ENCODE peak calls at places on chromosomes 13 and 19, in seven cellular contexts. One of them, this sample, is unnamed.

GRCh38 chr13:59531571-59532091 is 632.1 kb downstream of the DIAPH3 start:
- DNase-seq in cardiac fibroblast: peak
- DNase-seq in stomach: peak
- DNase-seq in heart right ventricle: peak
- DNase-seq in AG09319: peak
- DNase-seq in fibroblast of the aortic adventitia: peak
- DNase-seq in fibroblast of pulmonary artery: peak
- DNase-seq in this sample: peak

GRCh38 chr13:20565120-20565736 is 1.7 kb upstream of the IFT88 start:
- DNase-seq in cardiac fibroblast: no peak
- DNase-seq in stomach: no peak
- DNase-seq in heart right ventricle: no peak
- DNase-seq in AG09319: no peak
- DNase-seq in fibroblast of the aortic adventitia: no peak
- DNase-seq in fibroblast of pulmonary artery: no peak
- DNase-seq in this sample: no peak

GRCh38 chr19:29371766-29372415 is 153.9 kb upstream of the VSTM2B start:
- DNase-seq in cardiac fibroblast: no peak
- DNase-seq in stomach: no peak
- DNase-seq in heart right ventricle: no peak
- DNase-seq in AG09319: no peak
- DNase-seq in fibroblast of the aortic adventitia: no peak
- DNase-seq in fibroblast of pulmonary artery: no peak
- DNase-seq in this sample: no peak

GRCh38 chr13:59318320-59318930 is 845.3 kb downstream of the DIAPH3 start:
- DNase-seq in cardiac fibroblast: peak
- DNase-seq in stomach: peak
- DNase-seq in heart right ventricle: peak
- DNase-seq in AG09319: peak
- DNase-seq in fibroblast of the aortic adventitia: peak
- DNase-seq in fibroblast of pulmonary artery: peak
- DNase-seq in this sample: peak

GRCh38 chr13:45167611-45168554 is 33.0 kb downstream of the KCTD4 start:
- DNase-seq in cardiac fibroblast: no peak
- DNase-seq in stomach: peak
- DNase-seq in heart right ventricle: no peak
- DNase-seq in AG09319: no peak
- DNase-seq in fibroblast of the aortic adventitia: no peak
- DNase-seq in fibroblast of pulmonary artery: peak
- DNase-seq in this sample: no peak

GRCh38 chr19:55069137-55069858 is 6.3 kb upstream of the RDH13 start:
- DNase-seq in cardiac fibroblast: peak
- DNase-seq in stomach: peak
- DNase-seq in heart right ventricle: no peak
- DNase-seq in AG09319: no peak
- DNase-seq in fibroblast of the aortic adventitia: peak
- DNase-seq in fibroblast of pulmonary artery: peak
- DNase-seq in this sample: no peak

GRCh38 chr19:43425567-43426392 is 11.1 kb downstream of the TEX101 start:
- DNase-seq in cardiac fibroblast: peak
- DNase-seq in stomach: peak
- DNase-seq in heart right ventricle: no peak
- DNase-seq in AG09319: no peak
- DNase-seq in fibroblast of the aortic adventitia: peak
- DNase-seq in fibroblast of pulmonary artery: peak
- DNase-seq in this sample: no peak

GRCh38 chr13:44819245-44819644 is 170.0 kb downstream of the NUFIP1 start:
- DNase-seq in cardiac fibroblast: peak
- DNase-seq in stomach: no peak
- DNase-seq in heart right ventricle: no peak
- DNase-seq in AG09319: no peak
- DNase-seq in fibroblast of the aortic adventitia: peak
- DNase-seq in fibroblast of pulmonary artery: peak
- DNase-seq in this sample: no peak

GRCh38 chr13:32297206-32297605 is 18.0 kb downstream of the ZAR1L start:
- DNase-seq in cardiac fibroblast: no peak
- DNase-seq in stomach: no peak
- DNase-seq in heart right ventricle: no peak
- DNase-seq in AG09319: no peak
- DNase-seq in fibroblast of the aortic adventitia: no peak
- DNase-seq in fibroblast of pulmonary artery: no peak
- DNase-seq in this sample: no peak

GRCh38 chr13:84607614-84608013 is 725.3 kb upstream of the SLITRK1 start:
- DNase-seq in cardiac fibroblast: peak
- DNase-seq in stomach: no peak
- DNase-seq in heart right ventricle: no peak
- DNase-seq in AG09319: peak
- DNase-seq in fibroblast of the aortic adventitia: peak
- DNase-seq in fibroblast of pulmonary artery: peak
- DNase-seq in this sample: no peak

GRCh38 chr13:68715651-68716050 is 1392.0 kb upstream of the ATXN8OS start:
- DNase-seq in cardiac fibroblast: no peak
- DNase-seq in stomach: no peak
- DNase-seq in heart right ventricle: no peak
- DNase-seq in AG09319: no peak
- DNase-seq in fibroblast of the aortic adventitia: no peak
- DNase-seq in fibroblast of pulmonary artery: no peak
- DNase-seq in this sample: no peak

GRCh38 chr13:22498006-22498405 is 682.8 kb upstream of the SGCG start:
- DNase-seq in cardiac fibroblast: no peak
- DNase-seq in stomach: no peak
- DNase-seq in heart right ventricle: no peak
- DNase-seq in AG09319: no peak
- DNase-seq in fibroblast of the aortic adventitia: no peak
- DNase-seq in fibroblast of pulmonary artery: no peak
- DNase-seq in this sample: no peak

GRCh38 chr19:37346091-37346490 is 24.8 kb upstream of the ZNF527 start:
- DNase-seq in cardiac fibroblast: no peak
- DNase-seq in stomach: no peak
- DNase-seq in heart right ventricle: no peak
- DNase-seq in AG09319: no peak
- DNase-seq in fibroblast of the aortic adventitia: no peak
- DNase-seq in fibroblast of pulmonary artery: no peak
- DNase-seq in this sample: no peak

DNA sequence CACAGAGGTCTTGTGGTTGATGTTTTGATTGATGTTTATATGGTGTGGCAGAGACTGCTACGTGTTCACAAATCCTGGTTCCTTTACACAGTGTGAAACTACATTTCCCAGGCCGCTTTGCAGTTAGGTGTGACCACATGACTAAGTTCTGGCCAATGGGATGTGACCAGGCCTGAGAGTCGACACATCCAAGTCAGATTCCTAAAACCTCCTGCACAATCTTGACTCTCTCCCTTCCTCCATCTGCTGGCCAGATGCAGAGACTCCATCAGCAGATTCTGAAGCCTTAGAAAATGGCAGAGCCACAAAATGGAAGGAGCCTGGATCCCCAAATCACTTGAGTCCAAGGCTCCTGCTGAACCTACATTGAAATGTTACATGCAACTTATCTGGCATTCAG is 12.6 kb downstream of the CD37 start:
- DNase-seq in cardiac fibroblast: peak
- DNase-seq in stomach: no peak
- DNase-seq in heart right ventricle: no peak
- DNase-seq in AG09319: peak
- DNase-seq in fibroblast of the aortic adventitia: peak
- DNase-seq in fibroblast of pulmonary artery: peak
- DNase-seq in this sample: no peak
- TF ChIP-seq CTCF in cardiac fibroblast: peak
- TF ChIP-seq CTCF in stomach: no peak
- TF ChIP-seq CTCF in heart right ventricle: no peak
- TF ChIP-seq CTCF in AG09319: peak
- TF ChIP-seq CTCF in fibroblast of the aortic adventitia: peak
- TF ChIP-seq CTCF in fibroblast of pulmonary artery: peak
- TF ChIP-seq CTCF in this sample: no peak

DNA sequence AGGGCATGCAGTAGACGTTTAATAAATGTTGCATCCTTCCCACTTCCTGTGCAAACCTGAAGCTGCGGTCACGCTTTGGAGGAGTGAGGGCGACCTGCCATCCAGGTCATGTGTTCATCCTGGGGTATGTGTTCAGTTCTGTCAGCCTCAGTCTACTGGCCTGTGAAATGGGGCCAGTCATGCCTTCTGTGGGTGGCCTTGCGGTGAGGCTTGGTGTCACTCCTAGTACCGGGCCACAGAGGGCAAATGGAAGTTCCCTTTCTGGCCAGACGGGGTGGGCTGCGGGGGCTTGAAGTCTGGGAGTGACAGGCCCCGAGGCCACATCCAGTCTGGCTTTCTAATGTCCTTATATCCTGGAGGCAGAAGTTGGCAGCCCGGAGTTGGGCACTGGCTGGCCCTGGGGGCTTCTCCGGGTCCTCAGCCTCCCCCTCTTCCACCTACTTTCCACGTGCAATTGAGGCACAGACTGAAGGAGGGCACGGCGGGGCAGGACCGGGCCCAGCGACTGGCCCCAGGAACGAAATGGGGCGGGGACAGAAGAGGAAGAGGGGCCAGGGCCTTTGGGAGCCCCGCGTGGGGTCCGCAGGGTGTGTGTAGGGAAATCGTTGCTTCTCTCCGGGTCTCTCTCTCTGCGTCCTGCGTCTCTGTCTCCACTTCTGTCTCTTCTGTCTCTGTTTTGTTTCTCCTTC is 11.1 kb downstream of the PDE4A start:
- DNase-seq in cardiac fibroblast: peak
- DNase-seq in stomach: peak
- DNase-seq in heart right ventricle: no peak
- DNase-seq in AG09319: no peak
- DNase-seq in fibroblast of the aortic adventitia: peak
- DNase-seq in fibroblast of pulmonary artery: no peak
- DNase-seq in this sample: no peak
- TF ChIP-seq CTCF in cardiac fibroblast: no peak
- TF ChIP-seq CTCF in stomach: no peak
- TF ChIP-seq CTCF in heart right ventricle: no peak
- TF ChIP-seq CTCF in AG09319: no peak
- TF ChIP-seq CTCF in fibroblast of the aortic adventitia: no peak
- TF ChIP-seq CTCF in fibroblast of pulmonary artery: no peak
- TF ChIP-seq CTCF in this sample: no peak

DNA sequence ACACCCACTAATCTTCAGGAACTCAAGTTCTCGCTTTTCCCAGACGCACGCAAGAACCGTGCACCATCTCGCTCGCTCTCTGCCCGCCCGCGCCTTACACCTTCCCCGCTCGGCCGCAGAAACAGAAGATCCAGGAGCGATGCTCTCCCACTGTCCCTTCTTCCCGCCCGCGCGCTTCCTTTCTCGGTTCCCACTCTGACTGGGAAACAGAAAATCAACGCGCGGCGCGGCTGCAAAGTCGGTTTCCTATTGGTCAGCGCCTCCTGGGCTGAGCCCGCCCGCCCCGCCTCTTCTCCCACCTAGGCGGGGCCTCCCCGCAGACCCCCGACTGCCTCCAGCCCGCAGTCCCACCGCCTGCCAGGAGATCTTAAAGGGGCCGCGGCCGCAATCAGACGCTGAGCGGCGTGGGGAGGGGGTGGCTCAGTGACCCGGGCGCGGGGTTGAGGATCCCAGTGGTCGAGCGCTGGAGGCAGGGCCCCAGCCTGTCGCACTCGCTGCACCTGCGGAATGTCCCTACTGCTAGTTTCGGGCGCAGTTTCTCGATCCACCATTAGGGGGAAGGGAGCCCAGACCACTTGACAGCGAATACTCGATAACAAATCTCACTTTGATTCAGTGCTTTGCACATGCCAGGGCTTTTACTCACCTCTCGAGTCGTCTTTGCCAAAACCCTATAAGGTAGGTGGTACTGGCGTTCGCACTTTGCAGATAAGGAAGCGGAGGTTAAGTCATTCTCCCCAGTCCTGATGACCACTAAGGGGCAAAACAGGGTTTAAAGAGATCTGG is 700 bp upstream of the SLC25A23 start:
- DNase-seq in cardiac fibroblast: peak
- DNase-seq in stomach: peak
- DNase-seq in heart right ventricle: peak
- DNase-seq in AG09319: peak
- DNase-seq in fibroblast of the aortic adventitia: peak
- DNase-seq in fibroblast of pulmonary artery: peak
- DNase-seq in this sample: peak
- TF ChIP-seq CTCF in cardiac fibroblast: peak
- TF ChIP-seq CTCF in stomach: peak
- TF ChIP-seq CTCF in heart right ventricle: peak
- TF ChIP-seq CTCF in AG09319: peak
- TF ChIP-seq CTCF in fibroblast of the aortic adventitia: peak
- TF ChIP-seq CTCF in fibroblast of pulmonary artery: peak
- TF ChIP-seq CTCF in this sample: peak

DNA sequence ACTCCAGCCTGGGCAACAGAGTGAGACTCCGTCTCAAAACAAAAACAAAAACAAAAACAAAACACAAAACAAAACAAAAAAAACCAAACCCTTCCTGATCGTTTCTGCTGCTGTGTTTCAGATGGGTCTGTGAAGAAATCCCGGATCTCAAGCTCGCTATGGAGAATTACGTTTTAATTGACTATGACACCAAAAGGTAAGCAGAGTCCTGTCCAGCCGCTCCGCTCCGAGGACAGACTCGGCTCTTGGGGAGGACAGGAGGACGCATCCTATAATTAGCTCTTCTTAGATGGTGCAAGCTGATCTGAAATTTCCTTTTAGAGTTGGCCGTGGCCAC is 22.0 kb downstream of the DOT1L start:
- DNase-seq in cardiac fibroblast: no peak
- DNase-seq in stomach: no peak
- DNase-seq in heart right ventricle: no peak
- DNase-seq in AG09319: no peak
- DNase-seq in fibroblast of the aortic adventitia: no peak
- DNase-seq in fibroblast of pulmonary artery: no peak
- DNase-seq in this sample: no peak
- TF ChIP-seq CTCF in cardiac fibroblast: no peak
- TF ChIP-seq CTCF in stomach: no peak
- TF ChIP-seq CTCF in heart right ventricle: no peak
- TF ChIP-seq CTCF in AG09319: no peak
- TF ChIP-seq CTCF in fibroblast of the aortic adventitia: no peak
- TF ChIP-seq CTCF in fibroblast of pulmonary artery: no peak
- TF ChIP-seq CTCF in this sample: no peak

GRCh38 chr19:17305211-17305516 is 508 bp upstream of the MRPL34 start:
- DNase-seq in cardiac fibroblast: no peak
- DNase-seq in stomach: no peak
- DNase-seq in heart right ventricle: no peak
- DNase-seq in AG09319: no peak
- DNase-seq in fibroblast of the aortic adventitia: no peak
- DNase-seq in fibroblast of pulmonary artery: no peak
- DNase-seq in this sample: no peak

GRCh38 chr19:17303167-17303939 is at the start of gene ABHD8:
- DNase-seq in cardiac fibroblast: peak
- DNase-seq in stomach: peak
- DNase-seq in heart right ventricle: peak
- DNase-seq in AG09319: peak
- DNase-seq in fibroblast of the aortic adventitia: peak
- DNase-seq in fibroblast of pulmonary artery: peak
- DNase-seq in this sample: peak

GRCh38 chr19:17303940-17304267 is 679 bp upstream of the ABHD8 start:
- DNase-seq in cardiac fibroblast: no peak
- DNase-seq in stomach: no peak
- DNase-seq in heart right ventricle: no peak
- DNase-seq in AG09319: no peak
- DNase-seq in fibroblast of the aortic adventitia: no peak
- DNase-seq in fibroblast of pulmonary artery: no peak
- DNase-seq in this sample: no peak

GRCh38 chr19:17305517-17306284 is at the start of gene MRPL34:
- DNase-seq in cardiac fibroblast: peak
- DNase-seq in stomach: peak
- DNase-seq in heart right ventricle: peak
- DNase-seq in AG09319: peak
- DNase-seq in fibroblast of the aortic adventitia: peak
- DNase-seq in fibroblast of pulmonary artery: peak
- DNase-seq in this sample: peak

GRCh38 chr19:17304386-17305047 is 1.2 kb upstream of the MRPL34 start:
- DNase-seq in cardiac fibroblast: no peak
- DNase-seq in stomach: no peak
- DNase-seq in heart right ventricle: no peak
- DNase-seq in AG09319: no peak
- DNase-seq in fibroblast of the aortic adventitia: no peak
- DNase-seq in fibroblast of pulmonary artery: no peak
- DNase-seq in this sample: no peak
- TF ChIP-seq CTCF in cardiac fibroblast: no peak
- TF ChIP-seq CTCF in stomach: no peak
- TF ChIP-seq CTCF in heart right ventricle: no peak
- TF ChIP-seq CTCF in AG09319: no peak
- TF ChIP-seq CTCF in fibroblast of the aortic adventitia: no peak
- TF ChIP-seq CTCF in fibroblast of pulmonary artery: no peak
- TF ChIP-seq CTCF in this sample: no peak